ENCODE peak calls at places on chromosomes 13 and 19, in seven cellular contexts. K, T, M, U, E, O and I are unnamed samples. For H3K4me1, the result is how much of the 10 kb centered on the place peaks cover.

GRCh38 chr13:43143591-43143990 is 120.2 kb downstream of the DNAJC15 start:
- DNase-seq in K (no peak), T (no peak), M (no peak), U (no peak), E (no peak), O (no peak), I (no peak)

GRCh38 chr19:48470856-48471255 is 1.7 kb downstream of the CYTH2 start:
- DNase-seq in K (no peak), T (no peak), M (no peak), U (no peak), E (no peak), O (no peak), I (no peak)

GRCh38 chr13:26558074-26558805 is 757 bp downstream of the WASF3 start:
- DNase-seq in K (no peak), T (peak), M (no peak), U (no peak), E (peak), O (no peak), I (no peak)

GRCh38 chr19:49585023-49585422 is 3.9 kb downstream of the PRRG2 start:
- DNase-seq in K (no peak), T (no peak), M (no peak), U (no peak), E (no peak), O (no peak), I (no peak)

GRCh38 chr19:45424191-45425058 is 708 bp upstream of the ERCC1 start:
- DNase-seq in K (peak), T (peak), M (peak), U (peak), E (no peak), O (peak), I (peak)

GRCh38 chr19:14530005-14530348 is 583 bp downstream of the TECR start:
- DNase-seq in K (peak), T (no peak), M (no peak), U (peak), E (no peak), O (no peak), I (no peak)

GRCh38 chr13:22915442-22916082 is 265.2 kb upstream of the SGCG start:
- DNase-seq in K (no peak), T (peak), M (no peak), U (no peak), E (peak), O (no peak), I (no peak)

GRCh38 chr19:55265173-55265572 is 6.4 kb upstream of the PPP6R1 start:
- DNase-seq in K (no peak), T (no peak), M (no peak), U (no peak), E (no peak), O (no peak), I (no peak)

GRCh38 chr13:41352935-41353801 is 42.1 kb downstream of the NAA16 start:
- DNase-seq in K (peak), T (no peak), M (peak), U (peak), E (peak), O (peak), I (peak)

GRCh38 chr13:21638319-21639282 is 32.3 kb upstream of the FGF9 start:
- DNase-seq in K (peak), T (no peak), M (no peak), U (no peak), E (peak), O (peak), I (no peak)

GRCh38 chr19:35079826-35080225 is 35.8 kb upstream of the FXYD3 start:
- DNase-seq in K (no peak), T (no peak), M (no peak), U (no peak), E (no peak), O (no peak), I (no peak)

GRCh38 chr19:58553799-58554493 is 959 bp downstream of the CHMP2A start:
- DNase-seq in K (no peak), T (peak), M (no peak), U (no peak), E (no peak), O (no peak), I (no peak)

GRCh38 chr19:58554494-58555368 is at the start of gene CHMP2A:
- DNase-seq in K (peak), T (peak), M (peak), U (peak), E (peak), O (peak), I (peak)

GRCh38 chr19:58556633-58557252 is 1.7 kb downstream of the UBE2M start:
- DNase-seq in K (no peak), T (peak), M (no peak), U (no peak), E (no peak), O (no peak), I (no peak)

GRCh38 chr19:58555920-58556632 is 1.2 kb upstream of the CHMP2A start:
- DNase-seq in K (no peak), T (peak), M (no peak), U (no peak), E (no peak), O (no peak), I (no peak)

DNA sequence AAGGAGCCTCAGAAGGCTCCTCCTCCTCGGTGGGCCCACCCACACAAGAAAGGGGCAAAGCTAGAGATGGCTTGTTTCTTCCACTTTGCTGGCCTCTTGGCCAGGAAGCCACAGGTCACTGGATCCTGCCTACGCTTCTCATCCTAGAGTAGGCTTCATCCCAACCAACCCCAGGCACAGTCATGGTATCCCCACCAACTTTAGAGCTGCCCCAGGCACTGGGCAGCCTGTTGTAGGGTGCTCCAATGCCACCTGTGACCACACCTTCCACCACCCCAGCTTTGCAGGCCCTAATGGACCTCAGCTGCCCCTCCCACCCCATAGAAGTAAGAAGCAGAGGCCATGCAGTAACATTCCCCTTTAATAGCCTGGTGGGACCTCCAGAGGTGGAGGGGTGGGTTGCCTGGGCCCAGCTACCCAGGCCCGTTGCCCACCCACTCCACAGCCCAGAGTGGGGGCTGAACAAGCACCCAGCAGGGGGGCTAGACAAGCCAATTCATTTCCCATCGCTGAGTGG is 522 bp upstream of the CHMP2A start:
- DNase-seq in K (no peak), T (peak), M (no peak), U (no peak), E (no peak), O (no peak), I (no peak)
- H3K4me1 ChIP-seq in K (half or more), T (under half), M (under half), U (under half), E (under half), O (under half), I (under half)

GRCh38 chr19:18295034-18295451 is 13.6 kb upstream of the JUND start:
- DNase-seq in K (no peak), T (no peak), M (no peak), U (no peak), E (no peak), O (no peak), I (no peak)

GRCh38 chr19:18298601-18299000 is 17.2 kb upstream of the JUND start:
- DNase-seq in K (no peak), T (no peak), M (no peak), U (no peak), E (no peak), O (no peak), I (no peak)

GRCh38 chr19:18294467-18294864 is 13.0 kb upstream of the JUND start:
- DNase-seq in K (peak), T (peak), M (no peak), U (peak), E (no peak), O (peak), I (peak)

GRCh38 chr19:18299654-18300053 is 18.2 kb upstream of the JUND start:
- DNase-seq in K (no peak), T (no peak), M (no peak), U (no peak), E (no peak), O (no peak), I (no peak)

DNA sequence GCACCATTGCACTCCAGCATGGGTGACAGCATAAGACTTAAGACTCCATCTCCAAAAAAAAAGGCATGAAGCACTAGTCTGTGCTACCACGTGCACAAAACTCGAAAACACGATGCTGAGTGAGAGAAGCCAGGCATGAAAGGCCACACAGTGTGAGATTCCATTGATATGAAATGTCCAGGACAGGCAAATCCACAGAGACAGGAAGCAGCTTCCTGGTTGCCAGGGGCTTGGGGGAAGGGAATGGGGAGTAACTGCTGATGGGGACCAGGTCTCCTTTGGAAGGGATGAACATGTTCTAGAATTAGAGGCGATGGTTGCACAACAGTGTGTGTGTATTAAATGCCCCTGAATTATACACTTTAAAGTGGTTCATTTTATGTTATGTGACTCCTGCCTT is 15.9 kb upstream of the JUND start:
- DNase-seq in K (no peak), T (no peak), M (no peak), U (no peak), E (no peak), O (no peak), I (no peak)
- H3K27ac ChIP-seq in K (peak), T (no peak), M (no peak), U (no peak), E (no peak), O (no peak), I (no peak)

DNA sequence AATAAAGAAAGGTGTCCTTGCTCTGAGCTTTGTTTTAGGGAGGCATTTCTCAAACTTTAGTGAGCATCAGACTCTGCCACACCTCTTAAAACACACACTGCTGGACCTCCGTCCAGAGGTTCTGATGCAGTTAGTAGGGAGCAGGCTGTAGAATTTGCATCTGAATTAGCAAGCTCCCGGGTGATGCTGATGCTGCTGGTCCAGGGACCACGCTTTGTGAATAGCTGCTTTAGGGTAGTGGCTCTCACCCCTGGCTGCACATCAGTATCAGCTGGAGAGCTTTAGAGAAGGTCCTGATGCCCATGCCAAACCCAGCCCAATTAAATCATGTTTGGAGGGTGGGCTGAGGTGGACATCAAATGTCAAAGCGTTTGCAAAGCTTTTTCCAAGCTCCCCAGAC is 3.6 kb downstream of the HTR2A start:
- DNase-seq in K (no peak), T (no peak), M (no peak), U (no peak), E (no peak), O (no peak), I (no peak)
- H3K4me3 ChIP-seq in K (no peak), T (peak), M (peak), U (no peak), E (no peak), O (peak), I (no peak)

GRCh38 chr19:16927883-16928282 is 39.1 kb downstream of the F2RL3 start:
- DNase-seq in K (no peak), T (no peak), M (no peak), U (no peak), E (no peak), O (no peak), I (no peak)
- H3K4me1 ChIP-seq in K (under half), T (under half), M (under half), U (under half), E (under half), O (under half), I (under half)

GRCh38 chr13:67662997-67663396 is 432.9 kb upstream of the PCDH9 start:
- DNase-seq in K (no peak), T (no peak), M (no peak), U (no peak), E (no peak), O (no peak), I (no peak)
- H3K27ac ChIP-seq in K (no peak), T (no peak), M (no peak), U (no peak), E (no peak), O (no peak), I (no peak)

DNA sequence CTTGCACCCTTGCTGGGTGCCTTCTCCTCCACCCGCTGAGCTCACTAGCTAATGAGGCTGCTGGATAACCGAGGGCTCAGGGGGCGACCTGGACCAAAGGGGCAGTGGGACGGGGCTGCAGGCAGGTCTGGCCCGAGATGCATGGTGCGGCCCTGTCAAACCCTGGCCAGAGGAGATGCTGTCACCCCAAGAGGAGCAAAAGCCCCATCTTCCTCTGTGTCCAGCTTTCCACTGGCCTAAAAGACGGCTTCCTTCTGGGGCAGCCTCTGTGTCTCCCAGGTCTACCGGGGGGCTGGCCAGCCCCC is 261.8 kb downstream of the TBC1D4 start:
- DNase-seq in K (no peak), T (no peak), M (no peak), U (no peak), E (no peak), O (no peak), I (no peak)
- H3K4me3 ChIP-seq in K (no peak), T (no peak), M (no peak), U (no peak), E (no peak), O (no peak), I (no peak)

GRCh38 chr13:93418398-93418797 is 191.8 kb downstream of the GPC6 start:
- DNase-seq in K (no peak), T (no peak), M (no peak), U (no peak), E (no peak), O (no peak), I (no peak)

GRCh38 chr13:93416943-93417342 is 190.3 kb downstream of the GPC6 start:
- DNase-seq in K (no peak), T (no peak), M (no peak), U (no peak), E (no peak), O (no peak), I (no peak)

GRCh38 chr13:93411281-93411680 is 184.7 kb downstream of the GPC6 start:
- DNase-seq in K (no peak), T (no peak), M (no peak), U (no peak), E (no peak), O (no peak), I (no peak)

GRCh38 chr13:93409816-93410215 is 183.2 kb downstream of the GPC6 start:
- DNase-seq in K (no peak), T (no peak), M (no peak), U (no peak), E (no peak), O (no peak), I (no peak)

GRCh38 chr13:93413972-93414717 is 187.5 kb downstream of the GPC6 start:
- DNase-seq in K (no peak), T (no peak), M (no peak), U (no peak), E (no peak), O (no peak), I (no peak)
- H3K4me1 ChIP-seq in K (under half), T (under half), M (under half), U (under half), E (under half), O (under half), I (under half)